ENCODE peak calls at places on chromosomes 5 and 9, in five cellular contexts. U is esophagus muscularis mucosa, J is sigmoid colon, N is A549, Z is HepG2. M is an unnamed sample.
A peak's percentile ranks its signal among the peaks of the same experiment; 100 is the strongest.

GRCh38 chr9:125894566-125894965 is 147.4 kb downstream of the PBX3 start:
- DNase-seq in U (no peak), J (no peak), N (no peak), Z (no peak), M (no peak)

GRCh38 chr5:146647656-146648199 is 131.7 kb upstream of the GPR151 start:
- DNase-seq in U (no peak), J (no peak), N (no peak), Z (no peak), M (no peak)

GRCh38 chr9:70595211-70595610 is 180.8 kb upstream of the KLF9 start:
- DNase-seq in U (no peak), J (no peak), N (no peak), Z (no peak), M (no peak)

GRCh38 chr5:124935060-124935459 is 188.6 kb upstream of the ZNF608 start:
- DNase-seq in U (no peak), J (no peak), N (no peak), Z (no peak), M (peak; percentile 27)

GRCh38 chr5:169944922-169945675 is 35.2 kb downstream of the INSYN2B start:
- DNase-seq in U (no peak), J (no peak), N (no peak), Z (no peak), M (no peak)

GRCh38 chr9:72140582-72140981 is 8.7 kb upstream of the GDA start:
- DNase-seq in U (no peak), J (no peak), N (no peak), Z (no peak), M (no peak)

GRCh38 chr9:93303806-93304573 is 120.1 kb downstream of the WNK2 start:
- DNase-seq in U (no peak), J (peak; percentile 44), N (no peak), Z (no peak), M (no peak)

GRCh38 chr5:77282337-77283027 is 72.0 kb downstream of the PDE8B start:
- DNase-seq in U (peak; percentile 85), J (no peak), N (no peak), Z (no peak), M (no peak)

GRCh38 chr5:134526483-134527155 is 1.1 kb downstream of the JADE2 start:
- DNase-seq in U (peak; percentile 95), J (peak; percentile 91), N (no peak), Z (peak; percentile 67), M (peak; percentile 87)

GRCh38 chr5:142109356-142110045 is 922 bp downstream of the NDFIP1 start:
- DNase-seq in U (no peak), J (no peak), N (peak; percentile 9), Z (no peak), M (peak; percentile 14)

GRCh38 chr5:95963650-95964410 is 2.2 kb upstream of the ELL2 start:
- DNase-seq in U (no peak), J (no peak), N (no peak), Z (no peak), M (no peak)

GRCh38 chr9:114561771-114562170 is 25.8 kb upstream of the ATP6V1G1 start:
- DNase-seq in U (no peak), J (no peak), N (no peak), Z (no peak), M (no peak)

GRCh38 chr5:118558871-118559270 is 429.5 kb downstream of the DTWD2 start:
- DNase-seq in U (no peak), J (no peak), N (no peak), Z (no peak), M (no peak)

GRCh38 chr9:86978413-86978812 is 31.1 kb upstream of the GAS1 start:
- DNase-seq in U (no peak), J (no peak), N (no peak), Z (no peak), M (no peak)

GRCh38 chr9:86975571-86975970 is 28.3 kb upstream of the GAS1 start:
- DNase-seq in U (no peak), J (no peak), N (no peak), Z (no peak), M (no peak)

GRCh38 chr9:86975086-86975485 is 27.8 kb upstream of the GAS1 start:
- DNase-seq in U (no peak), J (no peak), N (no peak), Z (no peak), M (no peak)

GRCh38 chr9:86978986-86979385 is 31.7 kb upstream of the GAS1 start:
- DNase-seq in U (no peak), J (no peak), N (no peak), Z (no peak), M (no peak)

DNA sequence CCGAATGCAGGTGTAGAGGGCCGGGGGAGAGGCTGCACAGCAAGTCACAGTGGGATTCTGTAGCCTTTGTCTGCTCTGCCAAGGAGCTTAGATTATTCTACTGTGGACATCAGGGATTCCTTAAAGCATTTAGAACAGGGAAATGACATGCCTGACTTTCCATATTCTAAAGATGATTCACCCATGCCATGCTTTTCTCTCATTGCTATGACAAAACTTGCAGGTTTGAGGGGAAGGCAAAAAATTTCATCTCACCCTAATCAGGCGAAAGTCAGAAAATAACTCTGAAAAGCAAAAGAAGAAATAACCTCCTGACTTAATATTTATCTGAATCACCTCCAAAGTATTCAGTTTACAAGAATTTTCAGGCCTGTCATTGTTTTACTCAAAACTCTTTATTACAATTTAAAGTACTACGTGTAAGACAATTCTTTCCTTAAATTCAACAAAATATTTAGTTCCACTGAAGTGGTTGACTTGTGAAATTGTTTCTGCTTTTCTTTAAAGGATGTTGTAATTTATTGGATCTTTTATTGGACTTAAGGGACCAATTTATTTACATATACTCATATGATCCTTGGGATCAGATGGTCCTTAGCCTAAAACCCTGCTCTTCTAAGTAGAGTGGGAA is 30.0 kb upstream of the GAS1 start:
- DNase-seq in U (no peak), J (no peak), N (no peak), Z (no peak), M (no peak)
- H3K4me1 ChIP-seq in U (peaks cover 16% of the 10 kb centered on the region), J (peaks cover 14% of the 10 kb centered on the region), N (no peaks in the 10 kb centered on the region), Z (no peaks in the 10 kb centered on the region), M (no peaks in the 10 kb centered on the region)

GRCh38 chr9:37404590-37404989 is 17.9 kb upstream of the GRHPR start:
- DNase-seq in U (no peak), J (no peak), N (no peak), Z (no peak), M (no peak)

GRCh38 chr9:37407468-37407867 is 15.0 kb upstream of the GRHPR start:
- DNase-seq in U (no peak), J (no peak), N (peak; percentile 43), Z (peak; percentile 22), M (no peak)

GRCh38 chr9:37405764-37406380 is 16.6 kb upstream of the GRHPR start:
- DNase-seq in U (no peak), J (no peak), N (no peak), Z (no peak), M (no peak)

GRCh38 chr9:37405350-37405749 is 17.1 kb upstream of the GRHPR start:
- DNase-seq in U (no peak), J (no peak), N (no peak), Z (no peak), M (no peak)

DNA sequence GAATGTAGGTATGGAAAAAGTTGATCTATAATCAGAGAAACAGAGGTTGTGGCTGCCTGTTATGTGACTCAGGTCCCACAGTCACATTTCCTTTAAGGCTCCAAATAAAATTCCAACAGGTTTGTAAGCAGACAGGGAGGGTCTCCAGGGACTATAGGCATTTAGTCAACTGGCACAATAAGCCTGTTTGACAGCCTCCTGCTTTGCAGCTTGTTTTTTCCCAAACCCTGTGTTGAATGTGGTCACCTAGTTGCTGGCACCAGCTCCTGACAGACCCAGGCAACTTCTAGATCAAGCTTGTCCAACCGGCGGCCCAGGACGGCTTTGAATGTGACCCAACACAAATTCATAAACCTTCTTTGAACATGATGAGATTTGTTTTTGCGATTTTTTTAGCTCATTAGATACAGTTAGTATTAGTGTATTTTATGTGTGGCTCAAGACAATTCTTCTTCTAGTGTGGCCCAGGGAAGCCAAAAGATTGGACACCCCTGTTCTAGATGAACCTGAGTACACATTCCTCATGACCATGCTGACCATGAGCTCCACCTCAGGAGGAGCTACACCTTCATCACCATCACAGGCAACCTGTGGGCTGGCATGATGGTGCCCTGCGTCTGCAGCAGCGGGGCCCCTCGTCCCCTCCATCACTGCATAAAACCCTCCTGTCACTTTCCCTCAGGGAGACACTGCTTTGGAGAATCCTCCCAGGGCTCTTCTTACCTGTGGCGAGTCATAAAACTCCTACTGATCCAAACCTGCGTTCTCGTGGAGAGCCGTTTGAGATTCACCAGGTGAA is 15.7 kb upstream of the GRHPR start:
- DNase-seq in U (no peak), J (no peak), N (no peak), Z (no peak), M (no peak)
- TF ChIP-seq POLR2A in U (no peak), J (no peak), N (no peak), Z (no peak), M (no peak)

GRCh38 chr9:104970588-104970987 is 42.6 kb upstream of the ABCA1 start:
- DNase-seq in U (no peak), J (no peak), N (no peak), Z (no peak), M (no peak)

GRCh38 chr9:104971521-104971920 is 43.6 kb upstream of the ABCA1 start:
- DNase-seq in U (no peak), J (no peak), N (no peak), Z (no peak), M (no peak)

GRCh38 chr9:104969116-104969515 is 41.2 kb upstream of the ABCA1 start:
- DNase-seq in U (no peak), J (no peak), N (no peak), Z (no peak), M (no peak)

GRCh38 chr9:104974053-104974983 is 46.4 kb upstream of the ABCA1 start:
- DNase-seq in U (no peak), J (no peak), N (no peak), Z (peak; percentile 19), M (no peak)

DNA sequence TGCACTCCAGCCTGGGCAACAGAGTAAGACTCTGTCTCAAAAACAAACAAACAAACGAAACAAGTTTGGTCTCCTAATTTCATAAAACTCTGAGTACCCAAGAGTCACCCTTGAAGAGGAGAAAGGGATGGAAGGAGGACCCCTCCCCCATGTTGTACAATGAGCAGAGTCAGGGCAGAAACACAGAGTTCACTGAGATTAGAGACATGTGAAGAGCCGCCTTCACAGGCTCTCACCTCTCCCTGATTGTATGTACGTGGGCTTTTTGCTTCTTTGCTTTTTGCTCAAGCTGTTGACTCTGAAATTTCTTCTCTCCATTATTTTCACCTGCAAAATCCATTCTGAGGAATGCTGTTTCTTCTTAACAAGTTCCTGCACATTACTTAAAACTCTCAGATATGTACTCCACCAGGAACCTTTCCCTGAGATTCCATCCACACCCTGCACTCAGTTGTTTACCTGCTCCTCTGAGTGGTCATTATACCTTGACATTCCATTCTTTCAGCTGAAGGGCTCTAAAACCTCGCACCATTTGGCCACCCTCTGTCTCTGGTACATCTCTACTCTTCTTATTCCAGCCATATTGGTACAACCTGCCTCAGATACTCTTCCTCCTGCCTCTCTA is 44.4 kb upstream of the ABCA1 start:
- DNase-seq in U (no peak), J (no peak), N (no peak), Z (no peak), M (no peak)
- TF ChIP-seq EP300 in U (no peak), J (no peak), N (no peak), Z (no peak), M (no peak)

DNA sequence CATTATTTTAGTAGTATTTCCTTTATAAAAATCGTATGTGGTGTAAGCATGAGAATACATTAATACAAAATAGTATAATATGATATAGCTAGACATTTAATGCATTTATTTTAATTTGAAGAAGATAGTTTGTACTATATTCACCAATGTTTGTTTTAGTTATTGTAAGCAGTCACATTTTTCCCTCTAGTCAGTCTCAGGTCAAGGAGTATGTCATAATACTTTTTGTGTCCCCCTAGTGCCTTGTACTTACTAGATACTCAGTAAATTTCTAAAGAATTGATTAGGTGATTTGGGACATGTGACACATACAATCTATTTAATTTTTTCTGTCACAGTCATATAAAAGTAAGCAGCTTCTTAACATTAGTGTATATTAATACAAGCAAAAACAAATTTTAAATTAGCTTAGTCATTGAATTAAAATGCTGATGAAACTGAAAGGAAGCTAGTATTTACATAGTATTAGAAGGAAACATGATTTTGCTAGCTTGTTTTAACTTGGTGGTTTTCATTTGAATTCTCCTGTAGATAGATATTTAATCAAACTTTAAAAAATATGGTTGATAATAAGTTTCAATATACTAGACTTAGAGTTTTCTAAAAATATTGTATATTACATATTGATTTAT is 242.2 kb downstream of the FER start:
- DNase-seq in U (no peak), J (no peak), N (no peak), Z (no peak), M (no peak)
- H3K4me1 ChIP-seq in U (peaks cover 8% of the 10 kb centered on the region), J (no peaks in the 10 kb centered on the region), N (peaks cover 11% of the 10 kb centered on the region), Z (no peaks in the 10 kb centered on the region), M (no peaks in the 10 kb centered on the region)

M was measured in transverse colon.